ENCODE peak calls at places on chromosomes 2 and 18, in six cellular contexts. J is SJSA1, E is neural progenitor cell, K is Caco-2, Y is H1, O is body of pancreas. Q is an unnamed sample.

GRCh38 chr2:232787806-232788205 is 11.4 kb upstream of the KCNJ13 start:
- DNase-seq in Y (no peak), J (no peak), O (no peak), K (no peak), E (no peak), Q (no peak)

GRCh38 chr2:235661136-235661535 is 167.3 kb downstream of the AGAP1 start:
- DNase-seq in E (no peak), K (no peak), O (no peak), Y (no peak), J (no peak), Q (no peak)

GRCh38 chr2:149931486-149931885 is 343.9 kb upstream of the MMADHC start:
- DNase-seq in K (no peak), Y (no peak), E (peak; percentile 11), O (no peak), J (no peak), Q (no peak)

GRCh38 chr2:9617296-9617695 is 13.5 kb downstream of the YWHAQ start:
- DNase-seq in E (no peak), J (no peak), O (no peak), K (no peak), Y (no peak), Q (no peak)

GRCh38 chr2:11406492-11407381 is 59.2 kb downstream of the E2F6 start:
- DNase-seq in J (peak; percentile 80), E (no peak), Y (no peak), O (no peak), K (peak; percentile 66), Q (no peak)

GRCh38 chr2:53724511-53724910 is 43.1 kb upstream of the CHAC2 start:
- DNase-seq in Y (no peak), J (no peak), O (no peak), K (no peak), E (no peak), Q (no peak)

GRCh38 chr2:39379643-39380524 is 57.2 kb downstream of the MAP4K3 start:
- DNase-seq in Y (no peak), O (no peak), K (peak; percentile 43), J (no peak), E (peak; percentile 43), Q (peak; percentile 12)

GRCh38 chr2:167353605-167354280 is 465.5 kb downstream of the XIRP2 start:
- DNase-seq in O (no peak), E (no peak), Y (no peak), K (no peak), J (no peak), Q (no peak)

GRCh38 chr2:67836861-67837260 is 225.9 kb downstream of the C1D start:
- DNase-seq in J (no peak), Y (no peak), O (peak; percentile 83), K (no peak), E (no peak), Q (no peak)

GRCh38 chr18:49976810-49977209 is 163.5 kb upstream of the ACAA2 start:
- DNase-seq in Y (no peak), O (no peak), K (no peak), J (no peak), E (no peak), Q (no peak)

GRCh38 chr2:38187416-38188127 is 111.6 kb upstream of the CYP1B1 start:
- DNase-seq in Y (no peak), J (peak; percentile 62), K (no peak), O (peak; percentile 18), E (no peak), Q (no peak)

GRCh38 chr2:48738806-48739205 is 16.7 kb downstream of the LHCGR start:
- DNase-seq in O (no peak), K (no peak), J (no peak), E (no peak), Y (no peak), Q (no peak)

GRCh38 chr18:63306819-63307554 is 12.6 kb downstream of the BCL2 start:
- DNase-seq in Y (no peak), E (no peak), J (no peak), K (no peak), O (no peak), Q (no peak)

GRCh38 chr2:165390875-165391274 is 78.6 kb upstream of the CSRNP3 start:
- DNase-seq in J (no peak), E (no peak), K (no peak), Y (no peak), O (no peak), Q (no peak)

GRCh38 chr2:85258194-85258605 is 69.6 kb downstream of the TGOLN2 start:
- DNase-seq in K (no peak), J (no peak), Y (no peak), O (no peak), E (no peak), Q (no peak)

GRCh38 chr2:229492034-229492433 is 220.9 kb upstream of the PID1 start:
- DNase-seq in Y (no peak), O (no peak), E (no peak), J (no peak), K (no peak), Q (no peak)
- H3K4me1 ChIP-seq in Y (no peaks in the 10 kb centered on the region), O (no peaks in the 10 kb centered on the region), E (no peaks in the 10 kb centered on the region), J (no peaks in the 10 kb centered on the region), K (no peaks in the 10 kb centered on the region), Q (no peaks in the 10 kb centered on the region)

DNA sequence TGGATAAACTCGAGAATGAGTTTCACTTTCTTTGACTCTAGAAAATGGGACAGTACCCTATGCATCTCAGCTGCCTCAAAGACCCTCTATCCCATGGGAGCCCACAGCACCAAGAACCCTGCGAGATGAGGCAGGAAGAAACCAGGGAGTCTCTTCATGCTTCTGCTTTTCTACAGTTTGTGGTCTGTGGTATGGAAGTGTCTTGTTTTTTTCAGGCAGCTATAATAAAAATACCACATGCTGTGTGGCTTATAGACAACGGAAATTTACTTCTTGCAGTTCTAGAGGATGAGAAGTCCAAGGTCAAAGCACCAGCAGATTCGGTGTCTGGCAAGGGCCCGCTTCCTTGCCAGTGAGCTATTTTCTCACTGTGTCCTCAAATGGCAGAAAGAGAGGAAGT is 257.9 kb downstream of the SUCLG1 start:
- DNase-seq in O (no peak), E (no peak), K (no peak), J (no peak), Y (no peak), Q (no peak)
- H3K9me3 ChIP-seq in O (no peaks in the 10 kb centered on the region), E (no peaks in the 10 kb centered on the region), K (no peaks in the 10 kb centered on the region), J (no peaks in the 10 kb centered on the region), Y (no peaks in the 10 kb centered on the region), Q (no peaks in the 10 kb centered on the region)

GRCh38 chr18:5515007-5515744 is 28.6 kb downstream of the EPB41L3 start:
- DNase-seq in O (no peak), E (no peak), Y (no peak), K (no peak), J (no peak), Q (no peak)
- H3K27me3 ChIP-seq in O (no peaks in the 10 kb centered on the region), E (no peaks in the 10 kb centered on the region), Y (no peaks in the 10 kb centered on the region), K (no peaks in the 10 kb centered on the region), J (peaks cover 3% of the 10 kb centered on the region), Q (no peaks in the 10 kb centered on the region)

DNA sequence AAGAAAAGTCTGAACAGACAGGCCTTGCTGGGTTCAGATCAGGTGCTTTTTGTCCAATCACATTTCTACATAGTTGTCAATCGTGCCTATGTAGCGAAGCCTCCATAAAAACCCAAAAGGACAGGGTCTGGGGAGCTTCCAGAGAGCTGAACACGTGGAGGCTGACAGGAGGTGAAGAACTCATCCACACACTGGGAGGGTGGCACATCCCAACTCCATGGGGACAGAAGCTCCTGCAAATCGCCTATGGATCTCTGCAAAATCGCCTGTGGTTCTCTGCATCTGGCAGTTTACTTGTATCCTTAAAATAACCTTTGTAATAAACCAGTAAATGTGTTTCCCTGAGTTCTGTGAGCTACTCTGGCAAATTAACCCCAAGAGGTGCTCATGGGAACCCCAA is 12.4 kb downstream of the ALPK2 start:
- DNase-seq in Y (no peak), E (no peak), K (no peak), J (no peak), O (no peak), Q (no peak)
- H3K4me1 ChIP-seq in Y (peaks cover 14% of the 10 kb centered on the region), E (peaks cover 38% of the 10 kb centered on the region), K (no peaks in the 10 kb centered on the region), J (peaks cover 12% of the 10 kb centered on the region), O (no peaks in the 10 kb centered on the region), Q (peaks cover 23% of the 10 kb centered on the region)

DNA sequence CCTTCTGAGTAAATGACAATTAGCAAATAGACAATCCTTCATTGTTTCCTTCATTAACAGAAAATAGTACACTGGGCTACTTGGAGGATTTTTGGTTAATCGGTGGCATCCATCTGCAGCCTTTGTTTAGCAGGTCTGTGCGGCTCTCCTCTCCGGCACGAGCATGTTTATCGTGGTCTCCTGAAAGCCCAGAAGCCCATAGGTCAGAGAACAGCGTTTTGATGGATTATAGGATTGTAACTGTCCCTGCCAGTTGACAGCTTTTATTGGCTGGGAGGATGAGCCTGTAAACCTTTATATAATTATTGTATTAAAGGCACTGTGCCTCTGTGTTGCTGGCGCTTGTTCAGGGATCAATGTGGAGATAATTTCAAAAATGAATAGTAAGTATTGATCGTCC is 735.8 kb downstream of the GALR1 start:
- DNase-seq in J (no peak), Y (no peak), O (no peak), K (no peak), E (no peak), Q (no peak)
- H3K9me3 ChIP-seq in J (peaks cover 7% of the 10 kb centered on the region), Y (no peaks in the 10 kb centered on the region), O (no peaks in the 10 kb centered on the region), K (no peaks in the 10 kb centered on the region), E (no peaks in the 10 kb centered on the region), Q (no peaks in the 10 kb centered on the region)

GRCh38 chr2:176131617-176132396 is 2.3 kb downstream of the HOXD8 start:
- DNase-seq in Y (no peak), O (no peak), E (no peak), J (no peak), K (no peak), Q (no peak)

GRCh38 chr2:176134045-176134444 is 4.5 kb downstream of the HOXD8 start:
- DNase-seq in K (no peak), O (no peak), E (no peak), J (no peak), Y (peak; percentile 39), Q (no peak)

GRCh38 chr2:176130917-176131616 is 1.6 kb downstream of the HOXD8 start:
- DNase-seq in J (no peak), E (no peak), Y (peak; percentile 40), O (no peak), K (no peak), Q (no peak)

GRCh38 chr2:176133366-176133765 is 3.9 kb downstream of the HOXD8 start:
- DNase-seq in J (no peak), E (no peak), Y (peak; percentile 29), O (no peak), K (no peak), Q (no peak)

DNA sequence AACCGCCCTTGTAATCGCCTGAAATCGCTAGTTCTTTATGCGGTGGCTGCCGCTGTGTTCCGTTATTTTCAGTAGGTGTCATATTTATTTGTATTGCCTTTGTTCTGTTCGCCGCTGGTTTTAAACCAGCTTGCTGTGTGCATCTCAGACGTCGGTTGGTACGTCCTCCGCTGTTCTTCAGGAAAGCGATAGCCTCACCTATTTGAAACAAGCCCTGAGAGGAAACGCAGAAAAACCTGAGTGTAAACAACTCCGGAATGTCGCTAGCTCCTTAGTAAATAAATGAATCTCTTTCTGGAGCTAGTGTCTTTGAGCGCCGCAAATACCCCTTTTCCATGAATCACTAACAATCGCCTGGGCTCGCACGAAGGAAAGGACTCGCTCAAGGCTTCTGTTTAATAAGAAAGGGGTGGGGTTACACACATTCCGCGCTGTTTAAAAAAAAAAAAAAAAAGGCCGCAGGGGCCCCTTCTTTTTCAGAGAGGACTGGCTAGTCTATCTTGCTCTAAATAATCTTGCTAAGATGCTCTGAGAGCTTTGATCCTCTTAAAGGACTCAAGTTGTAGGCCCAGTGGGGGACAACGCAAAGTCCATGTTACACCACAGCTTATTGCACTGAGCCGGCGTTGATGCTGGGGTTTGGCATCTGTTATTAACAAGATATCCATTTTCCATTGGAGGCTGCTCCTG is 3.0 kb downstream of the HOXD8 start:
- DNase-seq in O (no peak), Y (peak; percentile 45), J (no peak), K (no peak), E (peak; percentile 47), Q (no peak)
- H3K27me3 ChIP-seq in O (no peaks in the 10 kb centered on the region), Y (peaks cover 100% of the 10 kb centered on the region), J (no peaks in the 10 kb centered on the region), K (peaks cover 17% of the 10 kb centered on the region), E (peaks cover 100% of the 10 kb centered on the region), Q (peaks cover 71% of the 10 kb centered on the region)

Q was measured in naive thymus-derived CD4-positive, alpha-beta T cell.